ENCODE peak calls at places on chromosomes 2 and 18, in four cellular contexts. J, N, T and L are unnamed samples.

GRCh38 chr2:15889800-15890498 is 50.4 kb upstream of the MYCN start:
- DNase-seq in J (no peak), N (no peak), T (no peak), L (no peak)

GRCh38 chr2:105576440-105577241 is 168.1 kb upstream of the NCK2 start:
- DNase-seq in J (peak), N (no peak), T (peak), L (peak)

GRCh38 chr2:62306751-62307468 is 111.0 kb downstream of the B3GNT2 start:
- DNase-seq in J (peak), N (no peak), T (no peak), L (no peak)

GRCh38 chr2:71513096-71513495 is 59.7 kb downstream of the DYSF start:
- DNase-seq in J (no peak), N (no peak), T (no peak), L (no peak)

GRCh38 chr18:40375811-40376210 is 1579.2 kb upstream of the PIK3C3 start:
- DNase-seq in J (peak), N (no peak), T (no peak), L (no peak)

GRCh38 chr18:23824704-23825103 is 135.5 kb downstream of the LAMA3 start:
- DNase-seq in J (peak), N (no peak), T (no peak), L (no peak)

GRCh38 chr2:2517399-2517798 is 186.3 kb upstream of the MYT1L start:
- DNase-seq in J (no peak), N (no peak), T (no peak), L (no peak)

GRCh38 chr2:159926695-159927094 is 128.7 kb upstream of the CD302 start:
- DNase-seq in J (no peak), N (no peak), T (no peak), L (peak)

GRCh38 chr2:144943986-144944385 is 424.1 kb upstream of the ZEB2 start:
- DNase-seq in J (peak), N (no peak), T (peak), L (no peak)

GRCh38 chr2:140356697-140357096 is 1576.5 kb upstream of the NXPH2 start:
- DNase-seq in J (no peak), N (no peak), T (no peak), L (no peak)

GRCh38 chr18:72155327-72155726 is 388.8 kb downstream of the CBLN2 start:
- DNase-seq in J (no peak), N (no peak), T (no peak), L (no peak)
- TF ChIP-seq USF2 in J (no peak), N (no peak), T (no peak), L (no peak)

DNA sequence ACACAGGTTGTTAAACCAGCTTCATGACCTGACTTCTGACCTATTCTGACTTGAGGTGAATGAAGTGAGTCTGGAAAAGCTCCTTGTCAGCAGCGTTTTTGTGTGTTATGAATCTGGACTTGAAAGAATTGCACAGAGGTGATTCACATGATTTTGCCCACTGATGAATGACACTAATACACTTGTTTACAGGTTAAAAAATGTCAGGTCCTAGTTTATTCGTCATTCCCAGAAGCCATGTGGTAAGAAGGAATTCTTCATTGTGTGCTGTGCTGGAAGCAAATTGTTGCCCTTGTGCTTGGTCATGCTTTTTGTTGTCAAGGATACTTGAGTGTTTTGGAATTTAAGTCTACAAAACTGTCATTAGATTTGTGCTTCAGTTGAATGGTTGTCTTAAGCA is 15.5 kb downstream of the SEC11C start:
- DNase-seq in J (peak), N (no peak), T (peak), L (no peak)
- TF ChIP-seq USF2 in J (no peak), N (no peak), T (no peak), L (no peak)

GRCh38 chr2:158724803-158725271 is 70.3 kb upstream of the DAPL1 start:
- DNase-seq in J (no peak), N (no peak), T (peak), L (no peak)

GRCh38 chr2:158723311-158723838 is 71.7 kb upstream of the DAPL1 start:
- DNase-seq in J (no peak), N (no peak), T (no peak), L (no peak)

GRCh38 chr2:158722266-158723105 is 72.6 kb upstream of the DAPL1 start:
- DNase-seq in J (no peak), N (no peak), T (no peak), L (no peak)

GRCh38 chr2:158725496-158725895 is 69.6 kb upstream of the DAPL1 start:
- DNase-seq in J (no peak), N (no peak), T (peak), L (no peak)

DNA sequence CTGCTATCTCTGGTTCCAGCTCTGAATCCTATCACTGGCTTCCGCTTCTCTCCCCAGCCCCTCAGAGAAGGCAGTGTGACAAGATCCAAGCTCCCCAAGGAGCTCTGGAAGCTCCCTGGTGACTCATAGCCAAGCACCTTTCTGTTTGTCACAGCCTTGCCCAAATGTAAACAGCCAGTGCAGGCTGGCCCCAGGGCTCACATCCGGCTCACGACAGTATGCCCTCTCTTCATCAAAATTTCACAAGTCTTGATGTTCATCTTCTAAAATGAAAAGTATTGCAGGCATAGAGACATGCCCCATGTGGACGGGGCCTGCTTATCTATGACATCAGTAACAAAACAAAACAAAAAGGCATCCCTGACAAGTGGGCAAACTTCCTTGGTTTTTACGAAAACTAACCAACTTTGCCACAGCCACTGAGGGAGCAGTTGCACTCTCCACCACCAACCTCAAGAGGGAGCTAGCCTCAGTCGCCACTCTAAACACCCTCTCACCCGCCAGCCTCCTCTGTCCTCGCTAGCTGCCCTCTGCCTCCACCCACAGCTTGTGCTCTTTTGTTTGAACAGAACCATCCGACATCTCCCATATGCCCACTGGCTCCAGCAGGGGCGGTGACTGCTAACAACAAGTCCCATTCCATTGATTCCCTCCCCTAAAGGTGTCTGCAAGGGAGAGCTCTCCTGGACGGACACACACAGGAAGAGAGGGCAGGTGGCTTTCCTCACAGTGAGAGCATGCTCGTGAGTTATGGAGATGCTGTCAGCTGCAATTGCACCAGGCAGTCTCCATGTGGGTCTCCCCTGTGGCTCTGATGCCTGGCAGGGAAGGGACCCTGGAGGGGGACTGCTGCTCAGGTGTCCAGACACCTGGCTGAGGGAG is 71.0 kb upstream of the DAPL1 start:
- DNase-seq in J (no peak), N (peak), T (peak), L (peak)
- TF ChIP-seq USF2 in J (no peak), N (no peak), T (no peak), L (no peak)

DNA sequence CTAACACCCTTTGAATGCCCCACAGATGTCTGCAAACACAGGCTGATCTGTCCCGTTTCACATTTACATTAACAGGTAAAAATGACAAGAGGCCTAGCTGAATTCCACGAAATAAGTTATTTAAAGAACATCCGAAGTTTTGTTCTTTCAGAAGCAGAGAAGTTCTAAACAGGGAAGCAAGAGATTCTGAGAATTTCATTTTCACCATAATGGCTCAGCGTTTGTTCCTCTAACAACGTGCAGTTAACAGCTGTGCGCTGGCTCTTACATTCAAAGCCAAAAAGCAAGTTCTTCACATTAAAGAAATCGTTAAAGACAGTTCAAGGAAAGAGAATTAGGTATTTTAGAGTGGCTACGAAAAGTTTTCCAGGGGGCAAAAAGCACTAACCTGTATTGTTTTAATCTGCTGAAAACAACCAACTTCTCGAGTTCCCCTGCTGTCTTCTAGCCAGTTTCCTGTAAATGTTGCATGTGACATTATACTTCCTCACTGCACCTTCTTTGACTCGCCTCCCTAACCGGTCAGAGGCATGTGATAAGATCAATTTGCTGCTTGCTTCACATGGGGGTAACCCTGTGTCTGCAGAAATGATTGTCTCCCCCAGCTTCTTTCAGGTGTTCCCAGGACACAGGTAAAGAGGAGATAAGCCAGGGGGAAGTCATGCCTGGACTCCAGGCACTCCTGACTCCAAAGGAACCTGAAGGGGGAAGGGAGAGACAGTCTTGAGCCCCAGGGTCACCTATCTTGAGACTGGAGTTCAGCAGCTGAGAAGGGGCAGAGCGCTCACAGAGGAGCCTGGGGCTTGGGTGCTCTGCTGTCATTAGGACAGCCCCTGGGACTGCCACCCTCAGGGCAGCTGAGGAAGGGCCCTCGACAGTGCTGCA is 36.8 kb upstream of the WIPF1 start:
- DNase-seq in J (peak), N (peak), T (no peak), L (no peak)
- TF ChIP-seq USF2 in J (no peak), N (no peak), T (no peak), L (no peak)

GRCh38 chr2:179612108-179612507 is 249.3 kb downstream of the ZNF385B start:
- DNase-seq in J (peak), N (no peak), T (no peak), L (no peak)

GRCh38 chr2:179613299-179613651 is 248.1 kb downstream of the ZNF385B start:
- DNase-seq in J (no peak), N (no peak), T (no peak), L (no peak)

GRCh38 chr2:179614121-179614520 is 247.3 kb downstream of the ZNF385B start:
- DNase-seq in J (peak), N (no peak), T (no peak), L (no peak)

GRCh38 chr2:179613701-179614100 is 247.7 kb downstream of the ZNF385B start:
- DNase-seq in J (peak), N (no peak), T (no peak), L (no peak)

GRCh38 chr2:179612591-179613298 is 248.7 kb downstream of the ZNF385B start:
- DNase-seq in J (no peak), N (no peak), T (no peak), L (no peak)
- TF ChIP-seq USF2 in J (no peak), N (no peak), T (no peak), L (no peak)

GRCh38 chr2:68231061-68231372 is 21.3 kb downstream of the PPP3R1 start:
- DNase-seq in J (no peak), N (no peak), T (no peak), L (no peak)
- TF ChIP-seq USF2 in J (no peak), N (no peak), T (no peak), L (no peak)

GRCh38 chr2:46747297-46747818 is 168.2 kb downstream of the MCFD2 start:
- DNase-seq in J (peak), N (no peak), T (no peak), L (no peak)
- TF ChIP-seq USF2 in J (no peak), N (no peak), T (no peak), L (no peak)

GRCh38 chr2:232441147-232441651 is 14.8 kb upstream of the ALPI start:
- DNase-seq in J (no peak), N (no peak), T (no peak), L (no peak)

GRCh38 chr2:232447091-232447620 is 8.8 kb upstream of the ALPI start:
- DNase-seq in J (no peak), N (no peak), T (no peak), L (no peak)

GRCh38 chr2:232447638-232448472 is 8.1 kb upstream of the ALPI start:
- DNase-seq in J (no peak), N (no peak), T (no peak), L (no peak)

GRCh38 chr2:232439758-232440135 is 16.2 kb upstream of the ALPI start:
- DNase-seq in J (no peak), N (no peak), T (no peak), L (no peak)

GRCh38 chr2:232444409-232445148 is 11.4 kb upstream of the ALPI start:
- DNase-seq in J (peak), N (peak), T (peak), L (peak)
- TF ChIP-seq USF2 in J (peak), N (no peak), T (no peak), L (peak)